ENCODE peak calls at places on chromosomes 5 and 9, in ten cellular contexts. K is BJ; X is fibroblast of the aortic adventitia; D is left ventricle myocardium superior; H is NCI-H2107; M is H7; A is stimulated activated CD4-positive, alpha-beta T cell treated with anti-CD3 and anti-CD28 coated beads, TNF-alpha, amount 100 ng/mL, for 24 hours; I is germinal center; Z is kidney tubule cell; T is skeletal muscle cell. F is an unnamed sample.
A peak's percentile ranks its signal among the peaks of the same experiment; 100 is the strongest.

GRCh38 chr9:128136816-128137793 is 9.6 kb upstream of the PTGES2 start:
- DNase-seq in T (peak; percentile 18), K (no peak), Z (peak; percentile 84), I (no peak), D (no peak), H (no peak), X (peak; percentile 58), M (peak; percentile 13), A (no peak), F (no peak)

GRCh38 chr5:111075520-111075919 is 4.0 kb downstream of the TSLP start:
- DNase-seq in D (no peak), M (no peak), A (no peak), T (peak; percentile 88), I (no peak), Z (peak; percentile 86), H (no peak), K (peak; percentile 73), X (peak; percentile 98), F (no peak)

GRCh38 chr5:35598707-35599370 is 18.8 kb upstream of the SPEF2 start:
- DNase-seq in Z (peak; percentile 40), M (peak; percentile 22), K (no peak), A (no peak), D (no peak), X (no peak), I (no peak), H (no peak), T (no peak), F (no peak)

GRCh38 chr9:128396970-128397613 is 23.6 kb upstream of the CERCAM start:
- DNase-seq in X (no peak), K (no peak), M (peak; percentile 89), H (no peak), A (no peak), D (peak; percentile 58), I (no peak), Z (no peak), T (no peak), F (no peak)

GRCh38 chr5:57692582-57693487 is 210.2 kb upstream of the ACTBL2 start:
- DNase-seq in X (peak; percentile 94), M (peak; percentile 3), T (peak; percentile 93), H (no peak), K (peak; percentile 76), D (peak; percentile 69), A (no peak), Z (peak; percentile 95), I (no peak), F (peak; percentile 89)

GRCh38 chr5:143539742-143540141 is 136.3 kb upstream of the NR3C1 start:
- DNase-seq in I (no peak), Z (no peak), M (no peak), H (no peak), D (no peak), X (no peak), A (no peak), T (no peak), K (no peak), F (no peak)

GRCh38 chr9:135759676-135760300 is 57.8 kb downstream of the KCNT1 start:
- DNase-seq in I (no peak), A (no peak), M (peak; percentile 59), K (no peak), H (no peak), Z (no peak), X (no peak), T (no peak), D (no peak), F (no peak)

GRCh38 chr9:130891699-130892502 is 4.7 kb downstream of the QRFP start:
- DNase-seq in I (no peak), H (no peak), Z (no peak), A (no peak), K (no peak), X (no peak), D (no peak), M (no peak), T (no peak), F (no peak)

GRCh38 chr5:121982089-121982488 is 20.3 kb downstream of the SRFBP1 start:
- DNase-seq in H (no peak), A (no peak), K (no peak), T (no peak), D (no peak), I (no peak), Z (no peak), X (no peak), M (no peak), F (no peak)